ENCODE peak calls at places on chromosomes 6 and 20, in nine cellular contexts. Y is spleen; A is PC-3; S is kidney; K is CD8-positive, alpha-beta T cell; I is colonic mucosa; L is stomach; T is ascending aorta; N is brain microvascular endothelial cell. V is an unnamed sample.
A peak's percentile ranks its signal among the peaks of the same experiment; 100 is the strongest.

GRCh38 chr20:20137851-20138250 is 85.5 kb downstream of the CFAP61 start:
- DNase-seq in I (no peak), Y (no peak), N (no peak), K (no peak), A (no peak), S (no peak), T (no peak), L (no peak), V (no peak)

GRCh38 chr6:143803769-143804540 is 39.2 kb upstream of the LTV1 start:
- DNase-seq in L (no peak), T (no peak), A (no peak), N (no peak), I (no peak), Y (no peak), S (no peak), K (no peak), V (no peak)

GRCh38 chr6:16322666-16323312 is 84.4 kb downstream of the GMPR start:
- DNase-seq in A (peak; percentile 5), K (peak; percentile 57), Y (peak; percentile 89), N (peak; percentile 90), T (peak; percentile 91), S (peak; percentile 85), I (peak; percentile 53), L (peak; percentile 49), V (peak; percentile 63)

GRCh38 chr6:32954983-32955802 is 2.3 kb upstream of the HLA-DMA start:
- DNase-seq in N (no peak), A (peak; percentile 41), I (peak; percentile 64), K (no peak), S (no peak), T (peak; percentile 52), Y (no peak), L (peak; percentile 38), V (peak; percentile 79)

GRCh38 chr20:23129891-23130621 is 43.9 kb upstream of the CD93 start:
- DNase-seq in I (no peak), T (no peak), S (no peak), L (no peak), K (no peak), N (no peak), A (no peak), Y (peak; percentile 52), V (peak; percentile 3)

GRCh38 chr6:1240766-1241165 is 71.1 kb upstream of the FOXQ1 start:
- DNase-seq in A (peak; percentile 5), T (no peak), K (no peak), N (no peak), L (no peak), I (no peak), S (no peak), Y (no peak), V (no peak)

GRCh38 chr6:128275681-128276080 is 244.7 kb downstream of the PTPRK start:
- DNase-seq in I (no peak), Y (no peak), K (no peak), N (no peak), L (no peak), T (no peak), A (peak; percentile 44), S (no peak), V (no peak)

GRCh38 chr6:132411296-132411695 is 10.0 kb upstream of the MOXD1 start:
- DNase-seq in I (no peak), K (no peak), A (no peak), N (no peak), Y (no peak), T (no peak), S (no peak), L (no peak), V (no peak)

GRCh38 chr6:167951781-167952511 is 45.5 kb upstream of the KIF25 start:
- DNase-seq in K (no peak), Y (no peak), A (no peak), I (no peak), T (no peak), S (no peak), L (no peak), N (no peak), V (no peak)

DNA sequence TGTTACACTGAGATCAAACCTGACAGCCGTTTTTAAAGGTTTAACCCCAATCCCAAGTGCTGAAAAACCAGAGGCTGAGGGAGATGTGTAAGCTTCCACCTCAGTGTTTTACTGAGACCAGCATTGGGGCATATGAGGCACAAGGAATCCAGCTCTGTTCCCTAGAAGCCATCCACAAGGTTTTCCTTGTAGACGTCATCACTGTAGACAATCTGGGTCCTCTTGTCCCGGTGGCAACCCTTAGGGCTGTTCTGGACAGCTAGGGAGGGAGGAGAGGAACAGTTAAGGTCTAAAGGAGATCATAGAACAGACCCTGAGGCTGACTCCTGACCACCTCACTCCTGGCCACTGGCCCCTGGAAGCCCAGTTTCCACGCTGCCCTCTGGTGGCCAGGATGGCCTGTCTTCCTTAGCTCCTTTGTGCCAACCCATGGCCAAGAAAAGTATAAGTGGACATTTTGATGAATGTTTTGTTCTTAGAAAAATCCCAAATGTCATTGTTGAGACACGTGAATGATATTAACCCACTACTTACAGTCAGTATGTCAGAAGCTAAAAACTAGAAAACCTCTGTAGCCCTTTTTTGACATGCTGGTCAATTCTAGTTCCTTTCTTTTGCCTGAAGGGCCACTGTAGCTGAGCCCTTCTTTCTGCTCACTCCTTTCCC is 6.4 kb downstream of the CFB start:
- DNase-seq in N (peak; percentile 46), T (peak; percentile 82), Y (no peak), S (peak; percentile 82), K (no peak), L (peak; percentile 75), A (peak; percentile 66), I (peak; percentile 66), V (peak; percentile 61)
- TF ChIP-seq CTCF in N (peak; percentile 95), T (peak; percentile 58), Y (peak; percentile 58), S (peak; percentile 74), K (peak; percentile 37), L (no peak), A (peak; percentile 93), I (peak; percentile 66), V (peak; percentile 54)

GRCh38 chr20:47664068-47664437 is 121.2 kb downstream of the SULF2 start:
- DNase-seq in N (no peak), L (no peak), S (no peak), A (no peak), I (no peak), Y (no peak), T (peak; percentile 63), K (no peak), V (no peak)
- H3K36me3 ChIP-seq in N (peaks cover 5% of the 10 kb centered on the region), L (peaks cover 42% of the 10 kb centered on the region), S (peaks cover 8% of the 10 kb centered on the region), A (peaks cover 48% of the 10 kb centered on the region), I (no peaks in the 10 kb centered on the region), Y (no peaks in the 10 kb centered on the region), T (peaks cover 27% of the 10 kb centered on the region), K (peaks cover 8% of the 10 kb centered on the region), V (no peaks in the 10 kb centered on the region)

GRCh38 chr6:136792945-136793289 is 640 bp upstream of the MAP3K5 start:
- DNase-seq in I (peak; percentile 97), A (peak; percentile 81), K (peak; percentile 95), T (peak; percentile 98), N (peak; percentile 86), L (peak; percentile 96), Y (peak; percentile 99), S (peak; percentile 98), V (peak; percentile 94)

GRCh38 chr6:136791296-136792065 is 796 bp downstream of the MAP3K5 start:
- DNase-seq in I (peak; percentile 80), Y (peak; percentile 94), S (peak; percentile 92), A (peak; percentile 50), L (peak; percentile 81), K (peak; percentile 37), N (peak; percentile 56), T (peak; percentile 91), V (peak; percentile 85)

GRCh38 chr6:136793348-136793747 is 1.1 kb upstream of the MAP3K5 start:
- DNase-seq in Y (no peak), L (no peak), K (no peak), A (no peak), I (no peak), T (no peak), N (no peak), S (no peak), V (no peak)

GRCh38 chr6:136790411-136791295 is 1.6 kb downstream of the MAP3K5 start:
- DNase-seq in Y (no peak), T (no peak), S (no peak), L (no peak), A (no peak), K (no peak), N (no peak), I (no peak), V (no peak)

DNA sequence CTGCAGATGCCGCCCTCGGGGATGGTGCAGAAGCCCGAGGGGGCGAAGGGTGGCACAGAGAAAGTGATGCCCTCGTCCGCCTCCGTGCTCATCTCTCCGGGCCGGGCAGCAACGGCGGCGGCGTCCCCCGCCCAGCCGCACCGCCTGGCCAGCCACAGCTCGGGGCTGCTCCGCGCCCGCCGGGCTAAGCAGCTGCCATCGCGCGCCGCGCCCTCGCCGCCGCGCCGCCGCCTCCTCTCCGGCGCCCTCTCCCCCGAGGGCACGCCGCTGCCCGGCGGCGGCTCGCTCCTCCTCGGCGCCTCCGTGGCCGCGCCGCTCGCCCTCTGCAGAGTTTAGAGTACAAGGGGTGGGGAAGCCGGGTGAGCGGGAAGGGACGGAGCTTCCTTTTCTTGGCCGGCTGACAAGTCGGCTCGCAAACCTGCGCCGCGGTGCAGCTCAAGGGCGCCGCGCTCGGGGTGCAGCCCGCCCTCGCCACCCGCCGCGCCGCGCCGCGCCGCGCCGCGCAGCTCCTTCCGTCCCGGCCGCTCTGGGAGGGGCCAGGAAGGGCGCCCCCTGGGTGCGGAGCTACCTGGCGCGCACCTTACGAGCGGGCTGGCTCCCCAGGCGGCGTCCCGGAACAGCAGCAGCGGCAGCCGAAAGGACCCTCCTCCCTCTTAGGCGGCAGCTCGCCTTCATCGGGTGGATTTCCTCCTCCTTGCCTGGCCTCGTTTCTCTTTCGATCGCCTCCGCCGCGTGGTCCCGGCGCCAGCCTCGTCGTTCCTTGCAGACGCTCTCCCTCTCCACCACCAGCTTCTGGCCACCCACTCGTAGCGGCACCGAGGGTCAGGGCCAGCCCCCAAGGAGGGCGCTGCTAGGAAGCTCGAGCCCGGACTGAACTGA is at the start of gene MAP3K5:
- DNase-seq in L (peak; percentile 94), S (peak; percentile 96), I (peak; percentile 89), T (peak; percentile 94), K (peak; percentile 89), A (peak; percentile 81), Y (peak; percentile 98), N (peak; percentile 51), V (peak; percentile 92)
- TF ChIP-seq CTCF in L (no peak), S (peak; percentile 73), I (no peak), T (peak; percentile 24), K (peak; percentile 41), A (no peak), Y (no peak), N (peak; percentile 50), V (no peak)

GRCh38 chr6:125742024-125742423 is 7.4 kb upstream of the HEY2 start:
- DNase-seq in N (no peak), L (no peak), A (no peak), I (no peak), S (no peak), Y (no peak), T (no peak), K (no peak), V (no peak)

GRCh38 chr6:125742433-125743120 is 6.9 kb upstream of the HEY2 start:
- DNase-seq in T (no peak), N (no peak), Y (no peak), K (no peak), L (no peak), I (no peak), A (no peak), S (no peak), V (no peak)

GRCh38 chr6:125741336-125741735 is 8.1 kb upstream of the HEY2 start:
- DNase-seq in S (no peak), N (no peak), I (no peak), T (no peak), Y (no peak), A (no peak), L (no peak), K (no peak), V (no peak)

GRCh38 chr6:125738276-125738675 is 11.2 kb upstream of the HEY2 start:
- DNase-seq in L (no peak), Y (no peak), K (no peak), I (no peak), S (no peak), N (no peak), T (no peak), A (no peak), V (no peak)

GRCh38 chr6:125739364-125739763 is 10.1 kb upstream of the HEY2 start:
- DNase-seq in Y (no peak), N (no peak), K (no peak), I (no peak), S (no peak), L (no peak), A (no peak), T (no peak), V (no peak)
- H3K36me3 ChIP-seq in Y (no peaks in the 10 kb centered on the region), N (no peaks in the 10 kb centered on the region), K (no peaks in the 10 kb centered on the region), I (no peaks in the 10 kb centered on the region), S (no peaks in the 10 kb centered on the region), L (no peaks in the 10 kb centered on the region), A (no peaks in the 10 kb centered on the region), T (no peaks in the 10 kb centered on the region), V (no peaks in the 10 kb centered on the region)

V was measured in body of pancreas.